ENCODE peak calls at places on chromosomes 12 and 14, in nine cellular contexts. One of them, this sample, is unnamed.

GRCh38 chr12:78062781-78063180 is 232.1 kb downstream of the NAV3 start:
- DNase-seq in IMR-90: peak; percentile 83
- DNase-seq in iPS-NIHi11: no peak
- DNase-seq in activated naive CD4-positive, alpha-beta T cell treated with Interleukin-2 at 50 U/mL for 16 hours: no peak
- DNase-seq in activated T-cell treated with anti-CD3 and anti-CD28 coated beads for 4 hours: no peak
- DNase-seq in activated naive CD8-positive, alpha-beta T cell treated with anti-CD3 and anti-CD28 coated beads, Interleukin-2, amount 50 U/mL, for 24 hours: no peak
- DNase-seq in NCI-H510A treated with DMSO at 0.1 percent for 48 hours: no peak
- DNase-seq in sciatic nerve: no peak
- DNase-seq in colonic mucosa: no peak
- DNase-seq in this sample: peak; percentile 62

GRCh38 chr14:25231006-25231405 is 181.1 kb upstream of the STXBP6 start:
- DNase-seq in IMR-90: no peak
- DNase-seq in iPS-NIHi11: no peak
- DNase-seq in activated naive CD4-positive, alpha-beta T cell treated with Interleukin-2 at 50 U/mL for 16 hours: no peak
- DNase-seq in activated T-cell treated with anti-CD3 and anti-CD28 coated beads for 4 hours: no peak
- DNase-seq in activated naive CD8-positive, alpha-beta T cell treated with anti-CD3 and anti-CD28 coated beads, Interleukin-2, amount 50 U/mL, for 24 hours: no peak
- DNase-seq in NCI-H510A treated with DMSO at 0.1 percent for 48 hours: no peak
- DNase-seq in sciatic nerve: no peak
- DNase-seq in colonic mucosa: no peak
- DNase-seq in this sample: no peak

GRCh38 chr12:89051065-89051677 is 301.1 kb downstream of the DUSP6 start:
- DNase-seq in IMR-90: peak; percentile 78
- DNase-seq in iPS-NIHi11: peak; percentile 59
- DNase-seq in activated naive CD4-positive, alpha-beta T cell treated with Interleukin-2 at 50 U/mL for 16 hours: no peak
- DNase-seq in activated T-cell treated with anti-CD3 and anti-CD28 coated beads for 4 hours: no peak
- DNase-seq in activated naive CD8-positive, alpha-beta T cell treated with anti-CD3 and anti-CD28 coated beads, Interleukin-2, amount 50 U/mL, for 24 hours: no peak
- DNase-seq in NCI-H510A treated with DMSO at 0.1 percent for 48 hours: peak; percentile 70
- DNase-seq in sciatic nerve: no peak
- DNase-seq in colonic mucosa: peak; percentile 44
- DNase-seq in this sample: peak; percentile 65

GRCh38 chr14:72594099-72594901 is 299.6 kb downstream of the DPF3 start:
- DNase-seq in IMR-90: no peak
- DNase-seq in iPS-NIHi11: no peak
- DNase-seq in activated naive CD4-positive, alpha-beta T cell treated with Interleukin-2 at 50 U/mL for 16 hours: peak; percentile 34
- DNase-seq in activated T-cell treated with anti-CD3 and anti-CD28 coated beads for 4 hours: peak; percentile 8
- DNase-seq in activated naive CD8-positive, alpha-beta T cell treated with anti-CD3 and anti-CD28 coated beads, Interleukin-2, amount 50 U/mL, for 24 hours: peak; percentile 19
- DNase-seq in NCI-H510A treated with DMSO at 0.1 percent for 48 hours: no peak
- DNase-seq in sciatic nerve: no peak
- DNase-seq in colonic mucosa: no peak
- DNase-seq in this sample: no peak

GRCh38 chr14:98028156-98028555 is 1231.0 kb downstream of the VRK1 start:
- DNase-seq in IMR-90: no peak
- DNase-seq in iPS-NIHi11: no peak
- DNase-seq in activated naive CD4-positive, alpha-beta T cell treated with Interleukin-2 at 50 U/mL for 16 hours: no peak
- DNase-seq in activated T-cell treated with anti-CD3 and anti-CD28 coated beads for 4 hours: no peak
- DNase-seq in activated naive CD8-positive, alpha-beta T cell treated with anti-CD3 and anti-CD28 coated beads, Interleukin-2, amount 50 U/mL, for 24 hours: no peak
- DNase-seq in NCI-H510A treated with DMSO at 0.1 percent for 48 hours: no peak
- DNase-seq in sciatic nerve: no peak
- DNase-seq in colonic mucosa: no peak
- DNase-seq in this sample: no peak

GRCh38 chr14:50603565-50603964 is 43.6 kb downstream of the ATL1 start:
- DNase-seq in IMR-90: peak; percentile 43
- DNase-seq in iPS-NIHi11: no peak
- DNase-seq in activated naive CD4-positive, alpha-beta T cell treated with Interleukin-2 at 50 U/mL for 16 hours: no peak
- DNase-seq in activated T-cell treated with anti-CD3 and anti-CD28 coated beads for 4 hours: no peak
- DNase-seq in activated naive CD8-positive, alpha-beta T cell treated with anti-CD3 and anti-CD28 coated beads, Interleukin-2, amount 50 U/mL, for 24 hours: no peak
- DNase-seq in NCI-H510A treated with DMSO at 0.1 percent for 48 hours: no peak
- DNase-seq in sciatic nerve: no peak
- DNase-seq in colonic mucosa: no peak
- DNase-seq in this sample: peak; percentile 39

GRCh38 chr12:30448038-30448437 is 247.6 kb downstream of the IPO8 start:
- DNase-seq in IMR-90: no peak
- DNase-seq in iPS-NIHi11: no peak
- DNase-seq in activated naive CD4-positive, alpha-beta T cell treated with Interleukin-2 at 50 U/mL for 16 hours: no peak
- DNase-seq in activated T-cell treated with anti-CD3 and anti-CD28 coated beads for 4 hours: no peak
- DNase-seq in activated naive CD8-positive, alpha-beta T cell treated with anti-CD3 and anti-CD28 coated beads, Interleukin-2, amount 50 U/mL, for 24 hours: no peak
- DNase-seq in NCI-H510A treated with DMSO at 0.1 percent for 48 hours: no peak
- DNase-seq in sciatic nerve: no peak
- DNase-seq in colonic mucosa: no peak
- DNase-seq in this sample: no peak

GRCh38 chr12:52518574-52519469 is 1.4 kb downstream of the KRT5 start:
- DNase-seq in IMR-90: no peak
- DNase-seq in iPS-NIHi11: no peak
- DNase-seq in activated naive CD4-positive, alpha-beta T cell treated with Interleukin-2 at 50 U/mL for 16 hours: no peak
- DNase-seq in activated T-cell treated with anti-CD3 and anti-CD28 coated beads for 4 hours: no peak
- DNase-seq in activated naive CD8-positive, alpha-beta T cell treated with anti-CD3 and anti-CD28 coated beads, Interleukin-2, amount 50 U/mL, for 24 hours: no peak
- DNase-seq in NCI-H510A treated with DMSO at 0.1 percent for 48 hours: no peak
- DNase-seq in sciatic nerve: peak; percentile 42
- DNase-seq in colonic mucosa: peak; percentile 1
- DNase-seq in this sample: no peak

GRCh38 chr12:49020441-49020840 is 1.9 kb upstream of the PRKAG1 start:
- DNase-seq in IMR-90: no peak
- DNase-seq in iPS-NIHi11: no peak
- DNase-seq in activated naive CD4-positive, alpha-beta T cell treated with Interleukin-2 at 50 U/mL for 16 hours: no peak
- DNase-seq in activated T-cell treated with anti-CD3 and anti-CD28 coated beads for 4 hours: no peak
- DNase-seq in activated naive CD8-positive, alpha-beta T cell treated with anti-CD3 and anti-CD28 coated beads, Interleukin-2, amount 50 U/mL, for 24 hours: no peak
- DNase-seq in NCI-H510A treated with DMSO at 0.1 percent for 48 hours: no peak
- DNase-seq in sciatic nerve: no peak
- DNase-seq in colonic mucosa: no peak
- DNase-seq in this sample: no peak

GRCh38 chr14:90593254-90594040 is 196.6 kb downstream of the CALM1 start:
- DNase-seq in IMR-90: no peak
- DNase-seq in iPS-NIHi11: no peak
- DNase-seq in activated naive CD4-positive, alpha-beta T cell treated with Interleukin-2 at 50 U/mL for 16 hours: no peak
- DNase-seq in activated T-cell treated with anti-CD3 and anti-CD28 coated beads for 4 hours: no peak
- DNase-seq in activated naive CD8-positive, alpha-beta T cell treated with anti-CD3 and anti-CD28 coated beads, Interleukin-2, amount 50 U/mL, for 24 hours: no peak
- DNase-seq in NCI-H510A treated with DMSO at 0.1 percent for 48 hours: no peak
- DNase-seq in sciatic nerve: no peak
- DNase-seq in colonic mucosa: no peak
- DNase-seq in this sample: no peak

GRCh38 chr12:123442774-123443173 is 6.3 kb upstream of the RILPL2 start:
- DNase-seq in IMR-90: no peak
- DNase-seq in iPS-NIHi11: no peak
- DNase-seq in activated naive CD4-positive, alpha-beta T cell treated with Interleukin-2 at 50 U/mL for 16 hours: no peak
- DNase-seq in activated T-cell treated with anti-CD3 and anti-CD28 coated beads for 4 hours: no peak
- DNase-seq in activated naive CD8-positive, alpha-beta T cell treated with anti-CD3 and anti-CD28 coated beads, Interleukin-2, amount 50 U/mL, for 24 hours: no peak
- DNase-seq in NCI-H510A treated with DMSO at 0.1 percent for 48 hours: no peak
- DNase-seq in sciatic nerve: no peak
- DNase-seq in colonic mucosa: no peak
- DNase-seq in this sample: no peak

GRCh38 chr14:104437703-104438102 is 141.9 kb upstream of the C14orf180 start:
- DNase-seq in IMR-90: no peak
- DNase-seq in iPS-NIHi11: no peak
- DNase-seq in activated naive CD4-positive, alpha-beta T cell treated with Interleukin-2 at 50 U/mL for 16 hours: no peak
- DNase-seq in activated T-cell treated with anti-CD3 and anti-CD28 coated beads for 4 hours: no peak
- DNase-seq in activated naive CD8-positive, alpha-beta T cell treated with anti-CD3 and anti-CD28 coated beads, Interleukin-2, amount 50 U/mL, for 24 hours: no peak
- DNase-seq in NCI-H510A treated with DMSO at 0.1 percent for 48 hours: no peak
- DNase-seq in sciatic nerve: no peak
- DNase-seq in colonic mucosa: no peak
- DNase-seq in this sample: no peak

GRCh38 chr12:45268672-45269406 is 52.9 kb downstream of the ANO6 start:
- DNase-seq in IMR-90: peak; percentile 82
- DNase-seq in iPS-NIHi11: peak; percentile 49
- DNase-seq in activated naive CD4-positive, alpha-beta T cell treated with Interleukin-2 at 50 U/mL for 16 hours: no peak
- DNase-seq in activated T-cell treated with anti-CD3 and anti-CD28 coated beads for 4 hours: no peak
- DNase-seq in activated naive CD8-positive, alpha-beta T cell treated with anti-CD3 and anti-CD28 coated beads, Interleukin-2, amount 50 U/mL, for 24 hours: no peak
- DNase-seq in NCI-H510A treated with DMSO at 0.1 percent for 48 hours: peak; percentile 46
- DNase-seq in sciatic nerve: peak; percentile 87
- DNase-seq in colonic mucosa: peak; percentile 44
- DNase-seq in this sample: peak; percentile 92

GRCh38 chr12:954736-955135 is 5.2 kb upstream of the RAD52 start:
- DNase-seq in IMR-90: no peak
- DNase-seq in iPS-NIHi11: no peak
- DNase-seq in activated naive CD4-positive, alpha-beta T cell treated with Interleukin-2 at 50 U/mL for 16 hours: no peak
- DNase-seq in activated T-cell treated with anti-CD3 and anti-CD28 coated beads for 4 hours: no peak
- DNase-seq in activated naive CD8-positive, alpha-beta T cell treated with anti-CD3 and anti-CD28 coated beads, Interleukin-2, amount 50 U/mL, for 24 hours: no peak
- DNase-seq in NCI-H510A treated with DMSO at 0.1 percent for 48 hours: no peak
- DNase-seq in sciatic nerve: no peak
- DNase-seq in colonic mucosa: no peak
- DNase-seq in this sample: peak; percentile 18

GRCh38 chr12:3722368-3722767 is 30.5 kb downstream of the CRACR2A start:
- DNase-seq in IMR-90: no peak
- DNase-seq in iPS-NIHi11: no peak
- DNase-seq in activated naive CD4-positive, alpha-beta T cell treated with Interleukin-2 at 50 U/mL for 16 hours: no peak
- DNase-seq in activated T-cell treated with anti-CD3 and anti-CD28 coated beads for 4 hours: no peak
- DNase-seq in activated naive CD8-positive, alpha-beta T cell treated with anti-CD3 and anti-CD28 coated beads, Interleukin-2, amount 50 U/mL, for 24 hours: no peak
- DNase-seq in NCI-H510A treated with DMSO at 0.1 percent for 48 hours: no peak
- DNase-seq in sciatic nerve: no peak
- DNase-seq in colonic mucosa: no peak
- DNase-seq in this sample: no peak

GRCh38 chr12:122917508-122918227 is 21.7 kb upstream of the VPS37B start:
- DNase-seq in IMR-90: peak; percentile 73
- DNase-seq in iPS-NIHi11: no peak
- DNase-seq in activated naive CD4-positive, alpha-beta T cell treated with Interleukin-2 at 50 U/mL for 16 hours: no peak
- DNase-seq in activated T-cell treated with anti-CD3 and anti-CD28 coated beads for 4 hours: no peak
- DNase-seq in activated naive CD8-positive, alpha-beta T cell treated with anti-CD3 and anti-CD28 coated beads, Interleukin-2, amount 50 U/mL, for 24 hours: no peak
- DNase-seq in NCI-H510A treated with DMSO at 0.1 percent for 48 hours: no peak
- DNase-seq in sciatic nerve: no peak
- DNase-seq in colonic mucosa: peak; percentile 77
- DNase-seq in this sample: peak; percentile 84

GRCh38 chr12:78865297-78865955 is 852 bp downstream of the SYT1 start:
- DNase-seq in IMR-90: no peak
- DNase-seq in iPS-NIHi11: peak; percentile 41
- DNase-seq in activated naive CD4-positive, alpha-beta T cell treated with Interleukin-2 at 50 U/mL for 16 hours: no peak
- DNase-seq in activated T-cell treated with anti-CD3 and anti-CD28 coated beads for 4 hours: no peak
- DNase-seq in activated naive CD8-positive, alpha-beta T cell treated with anti-CD3 and anti-CD28 coated beads, Interleukin-2, amount 50 U/mL, for 24 hours: no peak
- DNase-seq in NCI-H510A treated with DMSO at 0.1 percent for 48 hours: peak; percentile 46
- DNase-seq in sciatic nerve: no peak
- DNase-seq in colonic mucosa: no peak
- DNase-seq in this sample: no peak

This sample was measured in EL.